ENCODE peak calls at places on chromosomes 13 and 19, in five cellular contexts. One of them, this sample, is unnamed.

GRCh38 chr19:52142001-52142595 is 2.4 kb upstream of the ZNF616 start:
- DNase-seq in GM23338: no peak
- DNase-seq in A549: no peak
- DNase-seq in IMR-90: no peak
- DNase-seq in H9: no peak
- DNase-seq in this sample: no peak

GRCh38 chr13:77460195-77460594 is 75.3 kb upstream of the SCEL start:
- DNase-seq in GM23338: no peak
- DNase-seq in A549: no peak
- DNase-seq in IMR-90: no peak
- DNase-seq in H9: no peak
- DNase-seq in this sample: no peak

GRCh38 chr19:53511933-53512374 is 26.0 kb upstream of the ZNF331 start:
- DNase-seq in GM23338: peak; percentile 96
- DNase-seq in A549: no peak
- DNase-seq in IMR-90: peak; percentile 65
- DNase-seq in H9: peak; percentile 90
- DNase-seq in this sample: peak; percentile 83

GRCh38 chr19:28330831-28331230 is 882.1 kb downstream of the UQCRFS1 start:
- DNase-seq in GM23338: no peak
- DNase-seq in A549: no peak
- DNase-seq in IMR-90: no peak
- DNase-seq in H9: no peak
- DNase-seq in this sample: no peak

GRCh38 chr13:100434010-100434763 is 154.4 kb downstream of the GGACT start:
- DNase-seq in GM23338: no peak
- DNase-seq in A549: no peak
- DNase-seq in IMR-90: peak; percentile 68
- DNase-seq in H9: no peak
- DNase-seq in this sample: no peak

GRCh38 chr13:111654531-111654930 is 334.1 kb downstream of the TEX29 start:
- DNase-seq in GM23338: no peak
- DNase-seq in A549: no peak
- DNase-seq in IMR-90: no peak
- DNase-seq in H9: peak; percentile 15
- DNase-seq in this sample: no peak

GRCh38 chr19:977058-977464 is 7.1 kb upstream of the WDR18 start:
- DNase-seq in GM23338: no peak
- DNase-seq in A549: no peak
- DNase-seq in IMR-90: no peak
- DNase-seq in H9: no peak
- DNase-seq in this sample: no peak

GRCh38 chr19:40190891-40191835 is at the start of gene MAP3K10:
- DNase-seq in GM23338: peak; percentile 75
- DNase-seq in A549: peak; percentile 95
- DNase-seq in IMR-90: peak; percentile 51
- DNase-seq in H9: peak; percentile 63
- DNase-seq in this sample: peak; percentile 88

GRCh38 chr19:56477429-56478338 is 539 bp upstream of the ZNF667 start:
- DNase-seq in GM23338: peak; percentile 87
- DNase-seq in A549: no peak
- DNase-seq in IMR-90: peak; percentile 91
- DNase-seq in H9: peak; percentile 86
- DNase-seq in this sample: peak; percentile 89

GRCh38 chr19:55340784-55341147 is 1.1 kb downstream of the KMT5C start:
- DNase-seq in GM23338: peak; percentile 62
- DNase-seq in A549: no peak
- DNase-seq in IMR-90: no peak
- DNase-seq in H9: peak; percentile 57
- DNase-seq in this sample: peak; percentile 71

GRCh38 chr13:66200555-66200954 is 1029.6 kb downstream of the PCDH9 start:
- DNase-seq in GM23338: no peak
- DNase-seq in A549: no peak
- DNase-seq in IMR-90: no peak
- DNase-seq in H9: no peak
- DNase-seq in this sample: no peak

GRCh38 chr13:44412341-44412935 is 38.8 kb downstream of the SERP2 start:
- DNase-seq in GM23338: no peak
- DNase-seq in A549: no peak
- DNase-seq in IMR-90: no peak
- DNase-seq in H9: no peak
- DNase-seq in this sample: no peak

GRCh38 chr13:48159436-48160225 is 64.7 kb upstream of the MED4 start:
- DNase-seq in GM23338: no peak
- DNase-seq in A549: no peak
- DNase-seq in IMR-90: no peak
- DNase-seq in H9: no peak
- DNase-seq in this sample: no peak

GRCh38 chr13:87676254-87677042 is 5.3 kb downstream of the SLITRK5 start:
- DNase-seq in GM23338: peak; percentile 76
- DNase-seq in A549: no peak
- DNase-seq in IMR-90: no peak
- DNase-seq in H9: peak; percentile 73
- DNase-seq in this sample: no peak

GRCh38 chr19:43624933-43625332 is 5.5 kb upstream of the ZNF428 start:
- DNase-seq in GM23338: peak; percentile 97
- DNase-seq in A549: no peak
- DNase-seq in IMR-90: peak; percentile 8
- DNase-seq in H9: peak; percentile 96
- DNase-seq in this sample: no peak

GRCh38 chr19:2115911-2116426 is 19.3 kb downstream of the IZUMO4 start:
- DNase-seq in GM23338: no peak
- DNase-seq in A549: no peak
- DNase-seq in IMR-90: no peak
- DNase-seq in H9: no peak
- DNase-seq in this sample: no peak

GRCh38 chr19:12965017-12965811 is 4.2 kb upstream of the DAND5 start:
- DNase-seq in GM23338: peak; percentile 88
- DNase-seq in A549: peak; percentile 53
- DNase-seq in IMR-90: peak; percentile 58
- DNase-seq in H9: peak; percentile 92
- DNase-seq in this sample: peak; percentile 85

GRCh38 chr19:35519291-35519690 is 5.8 kb upstream of the DMKN start:
- DNase-seq in GM23338: no peak
- DNase-seq in A549: no peak
- DNase-seq in IMR-90: peak; percentile 27
- DNase-seq in H9: no peak
- DNase-seq in this sample: peak; percentile 29

GRCh38 chr13:65353951-65354350 is 1876.2 kb downstream of the PCDH9 start:
- DNase-seq in GM23338: no peak
- DNase-seq in A549: no peak
- DNase-seq in IMR-90: no peak
- DNase-seq in H9: no peak
- DNase-seq in this sample: no peak

GRCh38 chr13:68264692-68265091 is 1034.6 kb upstream of the PCDH9 start:
- DNase-seq in GM23338: no peak
- DNase-seq in A549: no peak
- DNase-seq in IMR-90: no peak
- DNase-seq in H9: no peak
- DNase-seq in this sample: no peak

GRCh38 chr19:50465986-50466771 is 10.1 kb upstream of the EMC10 start:
- DNase-seq in GM23338: peak; percentile 88
- DNase-seq in A549: peak; percentile 64
- DNase-seq in IMR-90: no peak
- DNase-seq in H9: peak; percentile 89
- DNase-seq in this sample: peak; percentile 20

GRCh38 chr19:43552616-43553015 is 19.6 kb downstream of the ZNF575 start:
- DNase-seq in GM23338: no peak
- DNase-seq in A549: no peak
- DNase-seq in IMR-90: no peak
- DNase-seq in H9: no peak
- DNase-seq in this sample: no peak

DNA sequence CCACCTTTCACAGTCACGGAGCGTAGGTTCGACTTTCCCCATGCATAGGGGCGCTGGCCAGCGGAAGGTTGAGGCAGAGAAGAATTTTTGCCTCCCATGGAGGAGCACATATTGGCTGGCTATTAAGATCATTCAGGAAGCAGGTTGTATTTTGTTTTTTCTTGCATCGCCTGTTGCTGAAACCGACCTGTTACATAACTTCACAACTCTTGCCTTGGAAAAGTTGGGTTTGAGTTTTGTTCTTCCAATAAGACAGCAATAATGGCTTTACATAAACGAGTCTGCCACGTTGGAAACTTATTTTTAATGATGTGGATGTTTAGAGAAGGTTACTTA is 1.4 kb downstream of the UPF1 start:
- DNase-seq in GM23338: no peak
- DNase-seq in A549: no peak
- DNase-seq in IMR-90: no peak
- DNase-seq in H9: no peak
- DNase-seq in this sample: no peak
- H3K27ac ChIP-seq in GM23338: no peak overlapping the region
- H3K27ac ChIP-seq in A549: peak overlapping the region; percentile 94
- H3K27ac ChIP-seq in IMR-90: peak overlapping the region; percentile 69
- H3K27ac ChIP-seq in H9: no peak overlapping the region
- H3K27ac ChIP-seq in this sample: peak overlapping the region; percentile 96

GRCh38 chr13:27083183-27083582 is 88.4 kb downstream of the USP12 start:
- DNase-seq in GM23338: no peak
- DNase-seq in A549: no peak
- DNase-seq in IMR-90: no peak
- DNase-seq in H9: no peak
- DNase-seq in this sample: no peak

GRCh38 chr13:27082325-27082724 is 89.3 kb downstream of the USP12 start:
- DNase-seq in GM23338: no peak
- DNase-seq in A549: no peak
- DNase-seq in IMR-90: no peak
- DNase-seq in H9: no peak
- DNase-seq in this sample: no peak

GRCh38 chr13:27081893-27082292 is 89.7 kb downstream of the USP12 start:
- DNase-seq in GM23338: no peak
- DNase-seq in A549: no peak
- DNase-seq in IMR-90: no peak
- DNase-seq in H9: no peak
- DNase-seq in this sample: no peak

GRCh38 chr13:27079421-27079958 is 92.1 kb downstream of the USP12 start:
- DNase-seq in GM23338: peak; percentile 76
- DNase-seq in A549: no peak
- DNase-seq in IMR-90: peak; percentile 67
- DNase-seq in H9: peak; percentile 60
- DNase-seq in this sample: no peak

GRCh38 chr13:27080018-27080948 is 91.3 kb downstream of the USP12 start:
- DNase-seq in GM23338: no peak
- DNase-seq in A549: no peak
- DNase-seq in IMR-90: no peak
- DNase-seq in H9: no peak
- DNase-seq in this sample: no peak
- H3K4me2 ChIP-seq in GM23338: no peak overlapping the region
- H3K4me2 ChIP-seq in A549: no peak overlapping the region
- H3K4me2 ChIP-seq in IMR-90: no peak overlapping the region
- H3K4me2 ChIP-seq in H9: no peak overlapping the region
- H3K4me2 ChIP-seq in this sample: no peak overlapping the region

GRCh38 chr19:6752257-6753177 is 13.0 kb downstream of the TRIP10 start:
- DNase-seq in GM23338: peak; percentile 91
- DNase-seq in A549: no peak
- DNase-seq in IMR-90: no peak
- DNase-seq in H9: peak; percentile 95
- DNase-seq in this sample: peak; percentile 91
- H3K27ac ChIP-seq in GM23338: peak overlapping the region; percentile 96
- H3K27ac ChIP-seq in A549: no peak overlapping the region
- H3K27ac ChIP-seq in IMR-90: no peak overlapping the region
- H3K27ac ChIP-seq in H9: peak overlapping the region; percentile 14
- H3K27ac ChIP-seq in this sample: peak overlapping the region; percentile 99

DNA sequence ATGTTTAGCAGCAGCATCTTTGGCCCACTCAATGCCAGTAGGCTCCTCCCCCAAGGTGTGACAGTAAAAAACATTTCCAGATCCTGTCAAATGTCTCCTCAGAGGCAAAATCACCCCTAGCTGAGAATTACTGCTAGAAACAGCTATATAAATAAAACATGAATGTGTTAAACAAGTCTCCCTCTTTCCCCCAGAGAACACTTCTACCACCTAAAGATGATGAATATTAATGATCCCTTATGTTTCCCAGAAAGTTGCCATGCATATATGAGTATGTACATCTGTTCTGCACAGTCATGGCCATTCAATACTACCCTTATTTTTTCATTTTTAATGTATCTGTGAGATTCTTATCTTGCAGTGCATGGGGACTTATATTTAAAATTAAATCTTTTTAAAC is 230.1 kb downstream of the SHISA2 start:
- DNase-seq in GM23338: no peak
- DNase-seq in A549: no peak
- DNase-seq in IMR-90: no peak
- DNase-seq in H9: no peak
- DNase-seq in this sample: no peak
- H3K4me2 ChIP-seq in GM23338: no peak overlapping the region
- H3K4me2 ChIP-seq in A549: no peak overlapping the region
- H3K4me2 ChIP-seq in IMR-90: no peak overlapping the region
- H3K4me2 ChIP-seq in H9: no peak overlapping the region
- H3K4me2 ChIP-seq in this sample: no peak overlapping the region

DNA sequence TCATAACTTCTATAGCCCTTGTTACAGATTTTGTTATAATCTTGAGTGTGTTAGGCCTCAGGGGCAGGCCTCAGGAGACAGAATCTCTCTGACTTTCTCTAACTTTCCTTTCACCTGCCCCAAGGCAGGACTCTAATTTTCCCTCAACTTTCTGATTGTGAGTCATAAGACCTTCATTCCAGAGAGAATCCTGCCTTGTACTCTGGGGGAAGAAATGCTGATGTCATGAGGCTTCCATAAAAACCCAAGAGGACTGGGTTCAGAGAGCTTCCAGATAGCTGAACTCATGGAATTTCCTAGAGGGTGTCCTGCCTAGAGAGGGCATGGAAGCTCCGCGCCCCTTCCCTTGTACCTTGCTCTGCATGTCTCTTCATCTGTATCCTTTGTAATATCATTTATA is 5.3 kb upstream of the KBTBD6 start:
- DNase-seq in GM23338: no peak
- DNase-seq in A549: no peak
- DNase-seq in IMR-90: peak; percentile 81
- DNase-seq in H9: no peak
- DNase-seq in this sample: no peak
- H3K27ac ChIP-seq in GM23338: no peak overlapping the region
- H3K27ac ChIP-seq in A549: no peak overlapping the region
- H3K27ac ChIP-seq in IMR-90: peak overlapping the region; percentile 84
- H3K27ac ChIP-seq in H9: no peak overlapping the region
- H3K27ac ChIP-seq in this sample: no peak overlapping the region

GRCh38 chr19:58279042-58279924 is 528 bp downstream of the ZNF8 start:
- DNase-seq in GM23338: peak; percentile 82
- DNase-seq in A549: peak; percentile 76
- DNase-seq in IMR-90: peak; percentile 51
- DNase-seq in H9: peak; percentile 75
- DNase-seq in this sample: peak; percentile 80

GRCh38 chr19:58278156-58279041 is at the start of gene ZNF8:
- DNase-seq in GM23338: peak; percentile 99
- DNase-seq in A549: peak; percentile 100
- DNase-seq in IMR-90: peak; percentile 98
- DNase-seq in H9: peak; percentile 99
- DNase-seq in this sample: peak; percentile 99

GRCh38 chr19:58277197-58277596 is 1.6 kb upstream of the ZNF8 start:
- DNase-seq in GM23338: no peak
- DNase-seq in A549: no peak
- DNase-seq in IMR-90: no peak
- DNase-seq in H9: no peak
- DNase-seq in this sample: no peak

GRCh38 chr19:58279925-58280316 is 1.2 kb downstream of the ZNF8 start:
- DNase-seq in GM23338: no peak
- DNase-seq in A549: no peak
- DNase-seq in IMR-90: no peak
- DNase-seq in H9: no peak
- DNase-seq in this sample: no peak

GRCh38 chr19:58277748-58278147 is 1.0 kb upstream of the ZNF8 start:
- DNase-seq in GM23338: no peak
- DNase-seq in A549: no peak
- DNase-seq in IMR-90: no peak
- DNase-seq in H9: no peak
- DNase-seq in this sample: no peak
- H3K4me2 ChIP-seq in GM23338: peak overlapping the region; percentile 91
- H3K4me2 ChIP-seq in A549: peak overlapping the region; percentile 71
- H3K4me2 ChIP-seq in IMR-90: peak overlapping the region; percentile 25
- H3K4me2 ChIP-seq in H9: peak overlapping the region; percentile 68
- H3K4me2 ChIP-seq in this sample: peak overlapping the region; percentile 78